ENCODE peak calls at places on chromosomes 11 and 22, in eight cellular contexts. K, N, H, E, M, T, I and U are unnamed samples.

GRCh38 chr11:46235777-46236688 is 41.4 kb upstream of the CREB3L1 start:
- DNase-seq in K (no peak), N (no peak), H (no peak), E (no peak), M (no peak), T (no peak), I (no peak), U (no peak)

GRCh38 chr11:57644748-57645715 is 4.7 kb downstream of the YPEL4 start:
- DNase-seq in K (peak; percentile 83), N (peak; percentile 71), H (peak; percentile 87), E (peak; percentile 97), M (no peak), T (peak; percentile 69), I (peak; percentile 83), U (no peak)

GRCh38 chr11:61855939-61856730 is 28.0 kb downstream of the FADS2 start:
- DNase-seq in K (no peak), N (no peak), H (peak; percentile 41), E (no peak), M (no peak), T (no peak), I (no peak), U (no peak)

GRCh38 chr11:78397398-78397797 is 20.2 kb downstream of the GAB2 start:
- DNase-seq in K (no peak), N (no peak), H (no peak), E (no peak), M (no peak), T (no peak), I (no peak), U (no peak)

GRCh38 chr11:110434952-110435779 is 5.4 kb downstream of the FDX1 start:
- DNase-seq in K (peak; percentile 38), N (peak; percentile 24), H (no peak), E (no peak), M (no peak), T (peak; percentile 15), I (no peak), U (no peak)

GRCh38 chr11:12403122-12403994 is 26.0 kb downstream of the PARVA start:
- DNase-seq in K (no peak), N (no peak), H (no peak), E (no peak), M (no peak), T (no peak), I (no peak), U (no peak)

GRCh38 chr22:18119409-18120110 is 9.0 kb downstream of the TUBA8 start:
- DNase-seq in K (no peak), N (no peak), H (no peak), E (no peak), M (no peak), T (no peak), I (no peak), U (no peak)

GRCh38 chr11:79937935-79938334 is 497.1 kb upstream of the TENM4 start:
- DNase-seq in K (no peak), N (no peak), H (no peak), E (no peak), M (no peak), T (no peak), I (no peak), U (no peak)

GRCh38 chr11:62851807-62852522 is 12.6 kb upstream of the WDR74 start:
- DNase-seq in K (no peak), N (no peak), H (no peak), E (no peak), M (no peak), T (peak; percentile 50), I (no peak), U (no peak)

GRCh38 chr11:19935507-19935906 is 222.9 kb downstream of the NAV2 start:
- DNase-seq in K (no peak), N (no peak), H (no peak), E (no peak), M (no peak), T (no peak), I (no peak), U (peak; percentile 47)

GRCh38 chr11:45078236-45079074 is 68.0 kb upstream of the PRDM11 start:
- DNase-seq in K (no peak), N (no peak), H (no peak), E (no peak), M (no peak), T (no peak), I (no peak), U (no peak)

GRCh38 chr22:49812838-49813237 is 14.8 kb downstream of the BRD1 start:
- DNase-seq in K (no peak), N (no peak), H (no peak), E (no peak), M (no peak), T (no peak), I (no peak), U (no peak)

GRCh38 chr22:19750666-19751490 is 9.7 kb upstream of the TBX1 start:
- DNase-seq in K (no peak), N (no peak), H (no peak), E (no peak), M (no peak), T (no peak), I (no peak), U (peak; percentile 46)

GRCh38 chr11:130428271-130428670 is at the start of gene ADAMTS8:
- DNase-seq in K (no peak), N (no peak), H (no peak), E (no peak), M (no peak), T (no peak), I (no peak), U (no peak)

GRCh38 chr22:46738961-46739870 is 1.2 kb upstream of the CERK start:
- DNase-seq in K (no peak), N (peak; percentile 81), H (no peak), E (peak; percentile 94), M (no peak), T (peak; percentile 75), I (no peak), U (no peak)

GRCh38 chr11:118343981-118344521 is at the start of gene CD3G:
- DNase-seq in K (no peak), N (no peak), H (no peak), E (no peak), M (no peak), T (no peak), I (no peak), U (no peak)

GRCh38 chr11:134818531-134818930 is 406.5 kb upstream of the B3GAT1 start:
- DNase-seq in K (no peak), N (no peak), H (no peak), E (peak; percentile 17), M (no peak), T (no peak), I (no peak), U (no peak)

GRCh38 chr11:57205046-57205671 is 23.4 kb downstream of the LRRC55 start:
- DNase-seq in K (no peak), N (no peak), H (no peak), E (no peak), M (no peak), T (no peak), I (no peak), U (no peak)

GRCh38 chr11:76214186-76214585 is 7.9 kb upstream of the WNT11 start:
- DNase-seq in K (no peak), N (no peak), H (no peak), E (no peak), M (no peak), T (no peak), I (no peak), U (no peak)

GRCh38 chr22:20210473-20211059 is 57.6 kb downstream of the RTN4R start:
- DNase-seq in K (no peak), N (no peak), H (no peak), E (no peak), M (no peak), T (no peak), I (no peak), U (no peak)

GRCh38 chr22:45564349-45565030 is 61.8 kb downstream of the FBLN1 start:
- DNase-seq in K (no peak), N (no peak), H (no peak), E (no peak), M (no peak), T (no peak), I (no peak), U (no peak)

GRCh38 chr22:20396639-20397038 is 2.7 kb downstream of the ZNF74 start:
- DNase-seq in K (no peak), N (no peak), H (no peak), E (no peak), M (no peak), T (no peak), I (peak; percentile 22), U (no peak)

GRCh38 chr11:30016588-30017363 is at the start of gene KCNA4:
- DNase-seq in K (peak; percentile 31), N (no peak), H (no peak), E (no peak), M (no peak), T (no peak), I (peak; percentile 43), U (no peak)

GRCh38 chr22:26597026-26597425 is 7.1 kb upstream of the TPST2 start:
- DNase-seq in K (no peak), N (no peak), H (no peak), E (no peak), M (no peak), T (no peak), I (peak; percentile 27), U (no peak)
- TF ChIP-seq POLR2A in K (no peak), N (no peak), H (no peak), E (no peak), M (no peak), T (no peak), I (no peak), U (no peak)

GRCh38 chr11:64802370-64803162 is 448 bp downstream of the MAP4K2 start:
- DNase-seq in K (no peak), N (no peak), H (peak; percentile 33), E (no peak), M (no peak), T (no peak), I (peak; percentile 30), U (no peak)
- TF ChIP-seq POLR2A in K (no peak), N (no peak), H (no peak), E (no peak), M (peak; percentile 16), T (no peak), I (no peak), U (peak; percentile 46)

GRCh38 chr11:813440-814096 is 3.8 kb downstream of the RPLP2 start:
- DNase-seq in K (no peak), N (no peak), H (no peak), E (no peak), M (no peak), T (no peak), I (no peak), U (no peak)
- TF ChIP-seq POLR2A in K (no peak), N (no peak), H (no peak), E (no peak), M (no peak), T (no peak), I (peak; percentile 85), U (no peak)

GRCh38 chr11:69444381-69445130 is 36.9 kb upstream of the LINC01488 start:
- DNase-seq in K (peak; percentile 88), N (no peak), H (peak; percentile 30), E (no peak), M (no peak), T (peak; percentile 21), I (peak; percentile 84), U (no peak)
- TF ChIP-seq POLR2A in K (no peak), N (no peak), H (no peak), E (no peak), M (no peak), T (no peak), I (peak; percentile 81), U (no peak)

GRCh38 chr22:42932197-42932519 is 75.1 kb upstream of the ARFGAP3 start:
- DNase-seq in K (no peak), N (no peak), H (no peak), E (no peak), M (no peak), T (no peak), I (no peak), U (no peak)
- TF ChIP-seq POLR2A in K (no peak), N (no peak), H (no peak), E (no peak), M (no peak), T (no peak), I (no peak), U (no peak)